ENCODE peak calls at places on chromosomes 6 and 20, in nine cellular contexts. One of them, this sample, is unnamed.

GRCh38 chr20:4894981-4895381 is 106.3 kb downstream of the SLC23A2 start:
- DNase-seq in HCT116: no peak
- DNase-seq in K562: no peak
- DNase-seq in A549: no peak
- DNase-seq in NB4: no peak
- DNase-seq in H1: no peak
- DNase-seq in uterus: no peak
- DNase-seq in tibial nerve: no peak
- DNase-seq in IMR-90: no peak
- DNase-seq in this sample: no peak

GRCh38 chr20:58976095-58976730 is 4.8 kb upstream of the NELFCD start:
- DNase-seq in H1: peak
- DNase-seq in HCT116: no peak
- DNase-seq in NB4: no peak
- DNase-seq in tibial nerve: no peak
- DNase-seq in uterus: no peak
- DNase-seq in K562: no peak
- DNase-seq in A549: no peak
- DNase-seq in IMR-90: peak
- DNase-seq in this sample: no peak

GRCh38 chr6:69827491-69827890 is 30.7 kb upstream of the LMBRD1 start:
- DNase-seq in IMR-90: peak
- DNase-seq in uterus: no peak
- DNase-seq in A549: no peak
- DNase-seq in tibial nerve: no peak
- DNase-seq in HCT116: no peak
- DNase-seq in K562: no peak
- DNase-seq in NB4: no peak
- DNase-seq in H1: no peak
- DNase-seq in this sample: no peak

GRCh38 chr20:38757145-38757800 is 9.0 kb downstream of the ACTR5 start:
- DNase-seq in NB4: no peak
- DNase-seq in tibial nerve: no peak
- DNase-seq in K562: no peak
- DNase-seq in H1: no peak
- DNase-seq in HCT116: no peak
- DNase-seq in IMR-90: no peak
- DNase-seq in uterus: no peak
- DNase-seq in A549: no peak
- DNase-seq in this sample: peak

GRCh38 chr6:36443951-36444428 is 1.2 kb downstream of the KCTD20 start:
- DNase-seq in HCT116: peak
- DNase-seq in tibial nerve: no peak
- DNase-seq in A549: peak
- DNase-seq in H1: no peak
- DNase-seq in NB4: peak
- DNase-seq in uterus: no peak
- DNase-seq in IMR-90: peak
- DNase-seq in K562: peak
- DNase-seq in this sample: peak

GRCh38 chr6:12601881-12602280 is 114.7 kb upstream of the PHACTR1 start:
- DNase-seq in uterus: no peak
- DNase-seq in HCT116: no peak
- DNase-seq in NB4: no peak
- DNase-seq in IMR-90: no peak
- DNase-seq in tibial nerve: no peak
- DNase-seq in K562: no peak
- DNase-seq in H1: no peak
- DNase-seq in A549: no peak
- DNase-seq in this sample: no peak

GRCh38 chr6:156617376-156617775 is 159.8 kb upstream of the ARID1B start:
- DNase-seq in NB4: no peak
- DNase-seq in K562: peak
- DNase-seq in H1: no peak
- DNase-seq in uterus: no peak
- DNase-seq in HCT116: no peak
- DNase-seq in A549: no peak
- DNase-seq in tibial nerve: no peak
- DNase-seq in IMR-90: no peak
- DNase-seq in this sample: peak

GRCh38 chr6:159972506-159973268 is 3.8 kb downstream of the IGF2R start:
- DNase-seq in IMR-90: no peak
- DNase-seq in uterus: no peak
- DNase-seq in K562: no peak
- DNase-seq in A549: no peak
- DNase-seq in HCT116: no peak
- DNase-seq in H1: no peak
- DNase-seq in tibial nerve: no peak
- DNase-seq in NB4: no peak
- DNase-seq in this sample: no peak

GRCh38 chr20:63741676-63742380 is 2.3 kb downstream of the SLC2A4RG start:
- DNase-seq in uterus: no peak
- DNase-seq in tibial nerve: no peak
- DNase-seq in H1: peak
- DNase-seq in K562: no peak
- DNase-seq in A549: no peak
- DNase-seq in IMR-90: no peak
- DNase-seq in NB4: no peak
- DNase-seq in HCT116: no peak
- DNase-seq in this sample: no peak

GRCh38 chr20:63742381-63743024 is 2.9 kb downstream of the SLC2A4RG start:
- DNase-seq in uterus: no peak
- DNase-seq in tibial nerve: no peak
- DNase-seq in NB4: no peak
- DNase-seq in HCT116: no peak
- DNase-seq in IMR-90: no peak
- DNase-seq in A549: no peak
- DNase-seq in K562: no peak
- DNase-seq in H1: peak
- DNase-seq in this sample: no peak

GRCh38 chr20:63744158-63744557 is 4.6 kb downstream of the SLC2A4RG start:
- DNase-seq in tibial nerve: no peak
- DNase-seq in IMR-90: no peak
- DNase-seq in K562: no peak
- DNase-seq in NB4: no peak
- DNase-seq in HCT116: no peak
- DNase-seq in A549: no peak
- DNase-seq in uterus: no peak
- DNase-seq in H1: no peak
- DNase-seq in this sample: no peak

GRCh38 chr20:63744574-63745423 is 5.2 kb downstream of the SLC2A4RG start:
- DNase-seq in IMR-90: no peak
- DNase-seq in A549: no peak
- DNase-seq in H1: no peak
- DNase-seq in NB4: no peak
- DNase-seq in uterus: no peak
- DNase-seq in HCT116: no peak
- DNase-seq in K562: no peak
- DNase-seq in tibial nerve: no peak
- DNase-seq in this sample: no peak

DNA sequence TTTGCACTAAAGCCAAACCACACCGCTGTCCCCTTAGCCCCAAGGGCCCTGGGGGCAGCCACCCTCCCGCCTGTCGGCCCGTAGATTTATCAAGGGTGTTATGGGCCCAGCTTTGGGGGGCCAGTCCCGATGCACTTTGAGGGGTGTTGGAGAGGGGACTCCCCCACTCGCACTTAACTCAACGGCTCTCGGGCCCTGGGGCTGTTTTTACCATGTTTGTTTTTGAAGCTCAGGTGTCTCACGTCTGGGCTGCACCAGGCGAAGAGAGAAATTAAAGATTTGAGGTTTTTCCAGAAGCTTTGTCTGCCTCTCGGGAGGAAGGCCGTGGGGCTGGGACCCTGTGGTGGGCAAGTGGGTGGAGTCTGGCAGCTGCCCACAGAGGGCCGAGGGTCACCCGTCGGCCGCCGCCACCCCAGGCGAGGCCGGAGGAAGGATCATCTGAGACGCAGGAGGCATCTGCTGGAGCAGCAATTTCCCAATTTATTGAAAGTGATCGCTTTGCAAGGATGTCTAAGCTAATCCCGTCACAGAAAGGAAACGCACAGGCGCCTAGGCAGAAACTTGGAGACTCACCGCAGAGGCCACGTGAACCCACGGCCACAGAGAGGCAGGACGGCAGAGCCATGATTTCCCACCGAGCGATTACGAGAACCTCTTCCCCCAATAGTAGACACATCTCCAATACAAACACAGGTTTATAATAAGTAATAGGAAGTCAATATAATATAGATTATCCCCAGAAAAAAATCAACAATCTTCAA is 3.8 kb downstream of the SLC2A4RG start:
- DNase-seq in NB4: no peak
- DNase-seq in IMR-90: no peak
- DNase-seq in A549: no peak
- DNase-seq in H1: no peak
- DNase-seq in uterus: no peak
- DNase-seq in HCT116: no peak
- DNase-seq in tibial nerve: no peak
- DNase-seq in K562: no peak
- DNase-seq in this sample: no peak
- TF ChIP-seq POLR2A in NB4: no peak
- TF ChIP-seq POLR2A in IMR-90: no peak
- TF ChIP-seq POLR2A in A549: no peak
- TF ChIP-seq POLR2A in H1: no peak
- TF ChIP-seq POLR2A in uterus: no peak
- TF ChIP-seq POLR2A in HCT116: no peak
- TF ChIP-seq POLR2A in tibial nerve: no peak
- TF ChIP-seq POLR2A in K562: no peak
- TF ChIP-seq POLR2A in this sample: no peak

GRCh38 chr6:29730575-29731126 is 7.4 kb downstream of the HLA-F start:
- DNase-seq in HCT116: no peak
- DNase-seq in A549: no peak
- DNase-seq in NB4: no peak
- DNase-seq in K562: no peak
- DNase-seq in H1: no peak
- DNase-seq in uterus: no peak
- DNase-seq in IMR-90: no peak
- DNase-seq in tibial nerve: no peak
- DNase-seq in this sample: no peak
- TF ChIP-seq POLR2A in HCT116: no peak
- TF ChIP-seq POLR2A in A549: no peak
- TF ChIP-seq POLR2A in NB4: no peak
- TF ChIP-seq POLR2A in K562: no peak
- TF ChIP-seq POLR2A in H1: no peak
- TF ChIP-seq POLR2A in uterus: no peak
- TF ChIP-seq POLR2A in IMR-90: no peak
- TF ChIP-seq POLR2A in tibial nerve: no peak
- TF ChIP-seq POLR2A in this sample: no peak

GRCh38 chr6:79078057-79078969 is at the start of gene PHIP:
- DNase-seq in K562: peak
- DNase-seq in uterus: peak
- DNase-seq in HCT116: peak
- DNase-seq in tibial nerve: peak
- DNase-seq in A549: peak
- DNase-seq in IMR-90: peak
- DNase-seq in H1: peak
- DNase-seq in NB4: peak
- DNase-seq in this sample: peak
- TF ChIP-seq POLR2A in K562: peak
- TF ChIP-seq POLR2A in uterus: no peak
- TF ChIP-seq POLR2A in HCT116: peak
- TF ChIP-seq POLR2A in tibial nerve: peak
- TF ChIP-seq POLR2A in A549: peak
- TF ChIP-seq POLR2A in IMR-90: peak
- TF ChIP-seq POLR2A in H1: peak
- TF ChIP-seq POLR2A in NB4: peak
- TF ChIP-seq POLR2A in this sample: peak

GRCh38 chr20:63733117-63733516 is 3.3 kb upstream of the LIME1 start:
- DNase-seq in IMR-90: no peak
- DNase-seq in tibial nerve: no peak
- DNase-seq in H1: no peak
- DNase-seq in K562: no peak
- DNase-seq in uterus: no peak
- DNase-seq in A549: no peak
- DNase-seq in HCT116: no peak
- DNase-seq in NB4: no peak
- DNase-seq in this sample: no peak

GRCh38 chr20:63734111-63734945 is 2.1 kb upstream of the LIME1 start:
- DNase-seq in A549: no peak
- DNase-seq in H1: no peak
- DNase-seq in HCT116: no peak
- DNase-seq in IMR-90: no peak
- DNase-seq in NB4: no peak
- DNase-seq in tibial nerve: no peak
- DNase-seq in uterus: no peak
- DNase-seq in K562: peak
- DNase-seq in this sample: no peak

GRCh38 chr20:63731410-63731809 is 5.1 kb upstream of the LIME1 start:
- DNase-seq in NB4: no peak
- DNase-seq in HCT116: no peak
- DNase-seq in tibial nerve: no peak
- DNase-seq in uterus: no peak
- DNase-seq in K562: no peak
- DNase-seq in H1: no peak
- DNase-seq in IMR-90: no peak
- DNase-seq in A549: no peak
- DNase-seq in this sample: no peak

GRCh38 chr20:63733579-63734081 is 2.8 kb upstream of the LIME1 start:
- DNase-seq in HCT116: no peak
- DNase-seq in uterus: no peak
- DNase-seq in IMR-90: no peak
- DNase-seq in NB4: no peak
- DNase-seq in H1: no peak
- DNase-seq in A549: no peak
- DNase-seq in tibial nerve: no peak
- DNase-seq in K562: no peak
- DNase-seq in this sample: no peak

DNA sequence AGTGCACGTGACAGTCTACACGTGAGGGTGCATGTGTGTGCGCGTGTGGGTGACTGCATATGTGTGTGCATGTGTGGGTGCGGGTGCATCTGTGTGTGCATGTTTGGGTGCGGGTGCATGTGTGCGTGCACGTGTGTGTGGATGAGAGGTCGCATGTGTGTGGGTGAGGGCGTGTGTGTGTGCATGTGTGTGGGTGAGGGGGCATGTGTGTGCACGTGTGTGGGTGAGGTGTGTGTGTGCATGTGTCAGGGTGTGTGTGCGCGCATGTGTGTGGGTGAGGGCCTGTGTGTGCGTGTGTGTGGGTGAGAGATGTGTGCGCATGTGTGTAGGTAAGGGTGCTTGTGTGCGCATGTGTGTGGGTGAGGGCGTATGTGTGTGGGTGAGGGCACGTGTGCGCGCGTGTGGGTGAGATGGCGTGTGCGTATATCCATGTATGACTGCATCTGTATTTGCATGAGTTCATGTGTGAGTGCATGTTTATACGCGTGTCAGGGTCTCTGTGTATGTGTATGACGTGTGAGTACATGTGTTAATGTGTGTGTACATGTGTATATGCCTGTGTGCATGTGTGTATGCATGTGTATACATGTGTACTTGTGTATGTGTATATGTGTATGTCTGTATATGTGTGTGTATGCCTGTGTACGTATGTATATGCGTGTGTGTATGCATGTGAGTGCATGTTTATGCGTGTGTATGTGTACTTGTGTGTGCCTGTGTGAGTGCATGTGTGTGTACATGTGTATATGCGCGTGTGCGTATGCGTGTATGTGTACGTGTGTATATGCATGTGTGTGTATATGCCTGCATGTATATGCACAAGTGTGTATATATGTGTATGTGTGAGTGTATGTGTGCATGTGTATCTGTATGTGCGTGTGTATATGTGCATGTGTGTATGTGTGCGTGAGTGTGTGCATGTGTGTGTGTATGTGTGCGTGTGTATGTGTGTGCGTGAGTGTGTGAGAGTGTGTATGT is 4.1 kb upstream of the LIME1 start:
- DNase-seq in tibial nerve: no peak
- DNase-seq in H1: no peak
- DNase-seq in IMR-90: no peak
- DNase-seq in HCT116: no peak
- DNase-seq in NB4: no peak
- DNase-seq in uterus: no peak
- DNase-seq in K562: no peak
- DNase-seq in A549: no peak
- DNase-seq in this sample: no peak
- TF ChIP-seq POLR2A in tibial nerve: no peak
- TF ChIP-seq POLR2A in H1: no peak
- TF ChIP-seq POLR2A in IMR-90: no peak
- TF ChIP-seq POLR2A in HCT116: no peak
- TF ChIP-seq POLR2A in NB4: no peak
- TF ChIP-seq POLR2A in uterus: no peak
- TF ChIP-seq POLR2A in K562: peak
- TF ChIP-seq POLR2A in A549: no peak
- TF ChIP-seq POLR2A in this sample: no peak

This sample was measured in erythroblast.